ENCODE peak calls at places on chromosome 14, in six cellular contexts. O is IMR-90, P is H9, M is neuronal stem cell, Z is trophoblast cell, T is H1. N is an unnamed sample.

GRCh38 chr14:87615822-87616679 is 376.9 kb downstream of the GALC start:
- DNase-seq in O (peak), P (peak), M (peak), Z (peak), T (peak), N (peak)

GRCh38 chr14:62347658-62348057 is 585.4 kb downstream of the SNAPC1 start:
- DNase-seq in O (no peak), P (no peak), M (no peak), Z (no peak), T (no peak), N (no peak)

GRCh38 chr14:90717916-90718315 is 98.3 kb downstream of the TTC7B start:
- DNase-seq in O (peak), P (no peak), M (no peak), Z (no peak), T (peak), N (peak)

GRCh38 chr14:60657609-60657983 is 8.3 kb upstream of the SIX1 start:
- DNase-seq in O (no peak), P (peak), M (peak), Z (no peak), T (no peak), N (no peak)

GRCh38 chr14:104240426-104241157 is 102.2 kb downstream of the KIF26A start:
- DNase-seq in O (no peak), P (peak), M (no peak), Z (no peak), T (peak), N (no peak)

GRCh38 chr14:73227812-73228781 is 9.2 kb upstream of the PAPLN start:
- DNase-seq in O (peak), P (peak), M (no peak), Z (peak), T (no peak), N (peak)

GRCh38 chr14:83816755-83817154 is 1713.2 kb upstream of the FLRT2 start:
- DNase-seq in O (peak), P (no peak), M (no peak), Z (peak), T (no peak), N (peak)

GRCh38 chr14:55386037-55386798 is 25.4 kb downstream of the ATG14 start:
- DNase-seq in O (no peak), P (no peak), M (no peak), Z (no peak), T (no peak), N (no peak)

GRCh38 chr14:66746316-66747006 is 238.5 kb downstream of the GPHN start:
- DNase-seq in O (peak), P (no peak), M (peak), Z (peak), T (no peak), N (peak)

GRCh38 chr14:36657409-36658090 is 4.1 kb upstream of the PAX9 start:
- DNase-seq in O (no peak), P (peak), M (no peak), Z (no peak), T (peak), N (peak)

GRCh38 chr14:70188608-70189540 is at the start of gene SLC8A3:
- DNase-seq in O (peak), P (peak), M (peak), Z (peak), T (peak), N (peak)

GRCh38 chr14:77337880-77338279 is 17.0 kb downstream of the GSTZ1 start:
- DNase-seq in O (no peak), P (no peak), M (no peak), Z (no peak), T (no peak), N (no peak)

GRCh38 chr14:63453443-63453936 is 89.7 kb downstream of the PPP2R5E start:
- DNase-seq in O (no peak), P (no peak), M (no peak), Z (peak), T (no peak), N (no peak)

GRCh38 chr14:21233457-21234076 is 35.7 kb downstream of the HNRNPC start:
- DNase-seq in O (no peak), P (no peak), M (no peak), Z (no peak), T (no peak), N (peak)

GRCh38 chr14:91113829-91114078 is at the start of gene DGLUCY:
- DNase-seq in O (peak), P (no peak), M (no peak), Z (peak), T (no peak), N (peak)

GRCh38 chr14:73245401-73246325 is 8.4 kb downstream of the PAPLN start:
- DNase-seq in O (no peak), P (peak), M (no peak), Z (peak), T (no peak), N (peak)

DNA sequence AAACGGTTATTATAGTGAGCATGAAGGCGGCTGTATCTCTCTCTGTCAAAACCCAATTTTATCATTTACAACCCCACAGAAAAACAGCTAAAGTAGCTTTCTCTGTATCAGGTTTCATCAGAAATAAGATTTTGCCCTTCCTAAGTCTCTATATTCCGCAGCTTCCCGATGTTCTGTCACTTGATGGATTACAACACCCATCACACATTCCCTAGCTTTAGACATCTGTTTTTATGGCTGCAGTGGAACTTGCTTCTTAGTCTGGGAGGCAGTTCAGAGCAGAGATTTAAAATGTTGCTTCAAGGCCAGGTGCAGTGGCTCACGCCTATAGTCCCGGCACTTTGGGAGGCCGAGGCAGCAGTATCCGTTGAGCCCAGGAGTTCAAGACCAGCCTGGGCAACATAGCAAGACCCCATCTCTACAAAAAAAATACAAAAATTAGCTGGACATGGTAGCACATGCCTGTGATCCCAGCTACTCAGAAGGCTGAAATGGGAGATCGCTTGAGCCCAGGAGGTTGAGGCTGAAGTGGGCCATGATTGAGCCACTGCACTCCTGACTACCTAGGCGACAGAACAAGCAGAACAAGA is 27.6 kb upstream of the FOXN3 start:
- DNase-seq in O (peak), P (no peak), M (no peak), Z (no peak), T (no peak), N (peak)
- H2AFZ ChIP-seq in O (no peak), P (no peak), M (no peak), Z (no peak), T (no peak), N (no peak)

GRCh38 chr14:96501746-96502620 is at the start of gene PAPOLA:
- DNase-seq in O (peak), P (peak), M (peak), Z (peak), T (peak), N (peak)
- H4K8ac ChIP-seq in O (peak), P (no peak), M (peak), Z (peak), T (peak), N (peak)

DNA sequence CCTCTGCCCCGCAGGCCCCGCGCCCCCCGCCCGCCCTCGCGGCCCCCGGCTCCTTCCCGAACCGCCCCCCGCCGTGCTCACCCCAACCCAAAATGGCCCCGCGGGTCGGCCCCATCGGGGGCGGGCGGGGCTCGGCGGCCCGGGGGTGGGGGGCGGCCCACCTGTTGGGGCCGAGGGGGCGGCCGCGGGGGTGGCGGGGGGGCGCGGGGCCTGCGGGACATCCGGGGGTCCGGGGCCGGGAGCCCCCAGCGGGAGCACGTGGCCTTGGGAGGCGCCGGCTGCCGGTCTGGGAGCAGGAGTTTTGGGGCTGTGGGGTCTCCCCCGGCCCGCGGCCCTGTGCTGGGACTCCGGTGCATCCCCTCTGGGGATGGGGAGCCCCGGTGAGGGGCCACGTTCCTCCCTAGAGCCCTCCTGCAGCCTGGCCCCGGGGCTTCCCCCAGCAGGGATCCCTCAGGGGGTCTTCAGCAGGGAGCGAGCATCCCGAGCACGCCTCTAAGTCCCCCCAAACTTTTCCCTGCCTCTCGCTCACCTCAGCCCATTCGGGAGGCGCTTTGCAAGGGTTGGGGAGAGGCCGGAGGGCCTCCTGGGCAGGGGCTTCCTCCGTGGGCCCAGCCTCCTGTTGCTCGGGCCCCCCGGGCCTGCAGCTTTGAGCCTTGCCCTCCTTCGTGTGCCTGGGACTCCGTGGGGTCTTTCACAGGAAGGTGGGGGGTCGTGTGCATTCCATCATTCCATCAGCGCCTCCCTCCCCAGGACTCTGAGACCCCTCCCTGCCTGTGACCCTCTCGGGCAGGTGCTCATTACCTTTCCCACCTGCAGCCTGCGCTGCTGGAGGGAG is 731 bp downstream of the MTA1 start:
- DNase-seq in O (no peak), P (no peak), M (no peak), Z (no peak), T (no peak), N (no peak)
- H2AK5ac ChIP-seq in O (peak), P (no peak), M (peak), Z (no peak), T (peak), N (peak)

GRCh38 chr14:71290960-71291466 is 383.8 kb downstream of the PCNX1 start:
- DNase-seq in O (peak), P (no peak), M (no peak), Z (peak), T (no peak), N (peak)
- H2AFZ ChIP-seq in O (peak), P (no peak), M (peak), Z (no peak), T (no peak), N (peak)

DNA sequence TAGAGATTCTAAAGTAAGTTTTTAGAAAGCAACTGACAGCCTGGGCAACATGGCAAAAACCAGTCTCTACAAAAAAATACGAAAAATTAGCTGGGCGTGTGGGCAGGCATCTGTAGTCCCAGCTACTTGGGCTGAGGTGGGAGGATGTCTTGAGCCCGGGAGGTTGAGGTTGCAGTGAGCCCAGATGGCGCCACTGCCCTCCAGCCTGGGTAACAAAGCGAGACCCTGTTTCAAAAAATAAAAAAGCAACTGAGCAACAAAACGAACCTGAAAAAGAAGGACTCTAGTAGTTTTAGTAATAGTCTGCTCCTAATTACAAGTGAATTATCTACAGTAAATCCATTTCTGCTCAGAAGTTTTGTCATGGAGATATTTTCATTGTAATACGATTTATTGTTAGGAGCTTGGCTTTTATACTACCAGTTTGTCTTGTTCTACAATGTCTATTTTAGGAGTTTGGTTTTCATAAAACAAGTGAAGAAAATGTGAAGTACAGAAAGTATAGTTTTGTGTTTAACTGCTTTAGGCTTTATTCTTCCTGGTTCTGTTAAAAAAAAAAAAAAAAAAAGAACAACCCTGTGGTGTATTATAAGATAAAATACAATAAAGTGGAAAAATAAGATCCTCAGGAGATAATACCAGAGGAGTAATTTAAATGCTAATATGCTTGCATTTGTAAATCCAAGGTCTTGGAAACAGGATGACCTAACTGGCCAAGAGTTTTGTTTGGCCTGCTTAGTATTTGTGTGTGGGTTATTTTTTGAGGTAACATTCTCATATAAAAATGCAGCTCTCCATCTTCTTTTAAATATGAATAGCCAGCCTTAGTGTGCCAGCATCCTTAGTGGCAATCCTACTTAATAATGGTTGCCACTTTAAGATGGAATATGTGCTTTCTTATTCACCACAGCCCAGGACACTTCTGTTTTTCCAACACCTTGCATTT is 2.8 kb downstream of the TMX1 start:
- DNase-seq in O (no peak), P (peak), M (no peak), Z (no peak), T (no peak), N (no peak)
- H4K8ac ChIP-seq in O (no peak), P (no peak), M (no peak), Z (no peak), T (no peak), N (no peak)

GRCh38 chr14:74636424-74637183 is 24.6 kb upstream of the LTBP2 start:
- DNase-seq in O (no peak), P (no peak), M (no peak), Z (no peak), T (no peak), N (peak)

GRCh38 chr14:74634481-74634880 is 22.4 kb upstream of the LTBP2 start:
- DNase-seq in O (peak), P (no peak), M (no peak), Z (no peak), T (no peak), N (no peak)

GRCh38 chr14:74635831-74636230 is 23.8 kb upstream of the LTBP2 start:
- DNase-seq in O (no peak), P (no peak), M (no peak), Z (peak), T (no peak), N (no peak)

GRCh38 chr14:74637184-74637562 is 25.1 kb upstream of the LTBP2 start:
- DNase-seq in O (no peak), P (no peak), M (no peak), Z (no peak), T (no peak), N (no peak)

DNA sequence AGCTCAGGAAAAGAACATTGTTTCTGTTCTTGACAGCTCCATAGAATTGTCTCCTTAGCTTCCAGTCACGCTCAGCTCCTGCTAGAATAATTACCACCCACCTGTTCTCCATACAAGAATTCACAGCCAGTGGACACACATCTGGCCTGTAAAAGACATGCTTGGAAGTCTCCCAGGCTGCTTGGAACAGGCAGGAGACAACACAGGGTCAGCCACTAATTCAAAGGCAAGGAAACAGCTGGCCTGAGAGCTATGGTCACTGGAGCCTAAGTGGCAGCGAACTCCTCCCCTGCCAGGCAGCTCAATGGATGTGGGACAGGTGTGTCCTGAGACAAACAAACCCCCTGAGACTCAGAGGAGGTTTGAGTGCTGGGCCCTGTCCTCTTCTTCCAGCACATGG is 22.9 kb upstream of the LTBP2 start:
- DNase-seq in O (no peak), P (no peak), M (no peak), Z (no peak), T (no peak), N (no peak)
- H2AK5ac ChIP-seq in O (peak), P (no peak), M (no peak), Z (no peak), T (no peak), N (no peak)

GRCh38 chr14:74492413-74493342 is at the start of gene NPC2:
- DNase-seq in O (no peak), P (no peak), M (no peak), Z (peak), T (no peak), N (peak)

GRCh38 chr14:74493343-74494261 is at the start of gene ISCA2:
- DNase-seq in O (peak), P (peak), M (peak), Z (peak), T (peak), N (peak)

GRCh38 chr14:74491952-74492351 is 1.2 kb downstream of the NPC2 start:
- DNase-seq in O (peak), P (no peak), M (no peak), Z (peak), T (no peak), N (peak)

GRCh38 chr14:74486164-74486563 is 6.9 kb downstream of the NPC2 start:
- DNase-seq in O (no peak), P (no peak), M (no peak), Z (no peak), T (no peak), N (no peak)

DNA sequence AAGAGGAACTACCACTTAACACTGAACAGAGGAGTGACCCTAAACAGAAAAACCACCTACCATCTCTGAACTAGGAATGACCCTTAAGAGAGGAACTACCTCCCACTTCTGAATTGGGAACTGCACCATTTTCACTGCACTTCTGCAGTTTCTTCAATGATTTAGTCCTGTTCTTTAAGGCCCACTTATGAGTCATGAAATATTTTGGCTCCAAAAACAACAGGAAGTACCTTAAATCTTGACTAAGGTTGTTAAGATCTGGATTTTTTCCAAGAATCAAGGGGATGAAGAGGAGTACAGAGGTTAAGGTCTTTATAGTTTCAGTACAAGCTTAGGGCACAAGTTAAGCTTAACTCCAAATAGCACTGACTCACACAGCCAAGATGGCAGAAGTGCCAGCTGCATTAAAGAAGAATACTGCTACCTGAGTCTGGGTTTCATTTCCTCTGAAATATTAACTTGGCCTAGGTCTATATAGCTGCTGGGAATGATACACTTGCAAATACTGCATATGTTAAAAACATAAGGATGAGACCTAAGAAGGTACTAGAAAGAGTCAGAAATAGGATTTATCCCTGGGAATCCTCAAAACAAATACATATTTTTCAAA is 4.2 kb downstream of the NPC2 start:
- DNase-seq in O (peak), P (no peak), M (no peak), Z (peak), T (no peak), N (peak)
- H2AFZ ChIP-seq in O (no peak), P (no peak), M (no peak), Z (no peak), T (no peak), N (no peak)